ENCODE peak calls at places on chromosomes 16 and 17, in eight cellular contexts. E, F, U, N, C, P, Z and M are unnamed samples.

GRCh38 chr16:52117171-52117570 is 429.8 kb downstream of the TOX3 start:
- DNase-seq in P (no peak), N (no peak), C (no peak), Z (no peak), E (no peak), U (no peak), F (no peak), M (no peak)

GRCh38 chr16:2362218-2362617 is 21.7 kb upstream of the ABCA3 start:
- DNase-seq in C (no peak), Z (no peak), E (no peak), F (no peak), U (no peak), N (no peak), P (no peak), M (no peak)

GRCh38 chr17:59046192-59046591 is 60.5 kb downstream of the TRIM37 start:
- DNase-seq in E (no peak), F (no peak), C (no peak), N (no peak), U (no peak), P (no peak), Z (no peak), M (no peak)

GRCh38 chr16:79876332-79876730 is 275.8 kb upstream of the MAF start:
- DNase-seq in E (no peak), U (no peak), F (no peak), Z (no peak), N (no peak), P (no peak), C (no peak), M (no peak)

GRCh38 chr17:13393841-13394710 is 207.7 kb downstream of the HS3ST3A1 start:
- DNase-seq in Z (peak), F (no peak), C (peak), E (no peak), U (no peak), P (no peak), N (no peak), M (no peak)

GRCh38 chr16:90020260-90020837 is 1.1 kb upstream of the DBNDD1 start:
- DNase-seq in P (no peak), N (no peak), C (peak), F (no peak), U (no peak), Z (peak), E (no peak), M (no peak)

GRCh38 chr17:82414548-82415281 is 3.4 kb upstream of the HEXD start:
- DNase-seq in N (peak), E (no peak), U (no peak), C (peak), Z (peak), P (no peak), F (peak), M (peak)

GRCh38 chr17:18031955-18032354 is 7.0 kb downstream of the ATPAF2 start:
- DNase-seq in C (peak), P (no peak), F (no peak), Z (no peak), U (no peak), E (no peak), N (no peak), M (no peak)

GRCh38 chr16:2194852-2195315 is 1.5 kb downstream of the CASKIN1 start:
- DNase-seq in U (no peak), C (peak), P (no peak), F (peak), Z (peak), E (peak), N (no peak), M (no peak)

GRCh38 chr17:82446649-82447048 is 3.9 kb downstream of the CYBC1 start:
- DNase-seq in Z (no peak), E (no peak), F (no peak), N (no peak), C (no peak), P (no peak), U (no peak), M (no peak)

GRCh38 chr16:10767127-10767526 is 23.5 kb downstream of the NUBP1 start:
- DNase-seq in E (no peak), N (no peak), Z (no peak), P (no peak), C (no peak), U (no peak), F (no peak), M (no peak)

GRCh38 chr16:73878616-73879015 is 418.0 kb upstream of the PSMD7 start:
- DNase-seq in P (peak), N (no peak), U (no peak), E (no peak), Z (peak), F (peak), C (peak), M (peak)